ENCODE peak calls at places on chromosomes 3 and 15, in six cellular contexts. U is stomach, H is sigmoid colon, C is HepG2, N is GM12878, T is transverse colon. G is an unnamed sample.

GRCh38 chr3:19702416-19703078 is 231.5 kb downstream of the EFHB start:
- DNase-seq in H (no peak), U (no peak), N (no peak), C (no peak), T (no peak), G (no peak)

GRCh38 chr3:134344560-134344959 is 29.7 kb downstream of the AMOTL2 start:
- DNase-seq in N (no peak), C (no peak), U (no peak), T (no peak), H (no peak), G (no peak)

GRCh38 chr3:171895890-171896289 is 52.7 kb downstream of the TMEM212 start:
- DNase-seq in C (no peak), H (no peak), N (no peak), U (no peak), T (no peak), G (no peak)

GRCh38 chr15:45943255-45943654 is 308.4 kb downstream of the SQOR start:
- DNase-seq in N (no peak), H (no peak), T (no peak), U (no peak), C (peak), G (no peak)

GRCh38 chr15:22845289-22845900 is 6.9 kb downstream of the NIPA2 start:
- DNase-seq in T (no peak), N (no peak), U (no peak), C (peak), H (no peak), G (no peak)

GRCh38 chr3:10460951-10461563 is 44.3 kb downstream of the ATP2B2 start:
- DNase-seq in H (no peak), N (no peak), C (no peak), T (no peak), U (no peak), G (no peak)

GRCh38 chr15:89379423-89379735 is 44.8 kb upstream of the POLG start:
- DNase-seq in C (no peak), H (no peak), N (no peak), T (no peak), U (no peak), G (no peak)

GRCh38 chr3:13557926-13558325 is 9.0 kb downstream of the FBLN2 start:
- DNase-seq in H (no peak), N (no peak), U (no peak), T (no peak), C (no peak), G (no peak)

GRCh38 chr3:171526869-171527268 is 66.7 kb upstream of the TNIK start:
- DNase-seq in H (no peak), U (no peak), T (no peak), C (peak), N (no peak), G (no peak)

GRCh38 chr3:187678869-187679268 is 8.7 kb upstream of the SST start:
- DNase-seq in U (peak), C (peak), T (peak), N (no peak), H (no peak), G (peak)

GRCh38 chr15:79310612-79310984 is 314 bp upstream of the TMED3 start:
- DNase-seq in N (no peak), H (no peak), T (no peak), U (no peak), C (peak), G (peak)

GRCh38 chr15:90814193-90814811 is 54.1 kb upstream of the FURIN start:
- DNase-seq in U (peak), H (no peak), T (no peak), N (no peak), C (no peak), G (no peak)

GRCh38 chr3:153547984-153548383 is 386.0 kb downstream of the RAP2B start:
- DNase-seq in T (no peak), N (no peak), U (no peak), H (no peak), C (no peak), G (no peak)

GRCh38 chr3:110123929-110124328 is 786.6 kb upstream of the DPPA4 start:
- DNase-seq in C (no peak), T (no peak), U (no peak), N (no peak), H (no peak), G (no peak)

GRCh38 chr3:149575213-149575961 is 82.4 kb downstream of the WWTR1 start:
- DNase-seq in U (no peak), N (no peak), C (peak), H (peak), T (no peak), G (no peak)
- TF ChIP-seq POLR2AphosphoS5 in U (peak), N (no peak), C (no peak), H (no peak), T (no peak), G (peak)

GRCh38 chr3:2247249-2247648 is 148.6 kb downstream of the CNTN4 start:
- DNase-seq in N (no peak), T (no peak), U (no peak), C (no peak), H (no peak), G (no peak)
- TF ChIP-seq EP300 in N (no peak), T (no peak), U (no peak), C (no peak), H (no peak), G (no peak)

GRCh38 chr3:185760550-185760949 is 64.3 kb downstream of the IGF2BP2 start:
- DNase-seq in U (no peak), N (no peak), C (no peak), T (no peak), H (no peak), G (no peak)
- H3K27ac ChIP-seq in U (no peak), N (no peak), C (no peak), T (peak), H (no peak), G (no peak)

GRCh38 chr15:71237456-71238188 is 122.4 kb downstream of the THSD4 start:
- DNase-seq in H (no peak), T (peak), U (peak), C (peak), N (no peak), G (no peak)
- TF ChIP-seq POLR2AphosphoS5 in H (no peak), T (no peak), U (no peak), C (no peak), N (no peak), G (no peak)

GRCh38 chr3:8103954-8104353 is 397.7 kb upstream of the LMCD1 start:
- DNase-seq in H (no peak), U (no peak), T (no peak), C (no peak), N (no peak), G (no peak)
- TF ChIP-seq EP300 in H (no peak), U (no peak), T (no peak), C (no peak), N (peak), G (no peak)

GRCh38 chr3:49650651-49651050 is 23.5 kb upstream of the APEH start:
- DNase-seq in H (no peak), T (no peak), C (no peak), U (no peak), N (no peak), G (no peak)

GRCh38 chr3:49647741-49648140 is 26.4 kb upstream of the APEH start:
- DNase-seq in C (no peak), H (no peak), T (no peak), N (no peak), U (no peak), G (no peak)

GRCh38 chr3:49648354-49649057 is 25.6 kb upstream of the APEH start:
- DNase-seq in U (no peak), H (no peak), T (no peak), N (no peak), C (no peak), G (no peak)

GRCh38 chr3:49650177-49650576 is 24.0 kb upstream of the APEH start:
- DNase-seq in T (no peak), U (no peak), H (no peak), C (no peak), N (no peak), G (no peak)

DNA sequence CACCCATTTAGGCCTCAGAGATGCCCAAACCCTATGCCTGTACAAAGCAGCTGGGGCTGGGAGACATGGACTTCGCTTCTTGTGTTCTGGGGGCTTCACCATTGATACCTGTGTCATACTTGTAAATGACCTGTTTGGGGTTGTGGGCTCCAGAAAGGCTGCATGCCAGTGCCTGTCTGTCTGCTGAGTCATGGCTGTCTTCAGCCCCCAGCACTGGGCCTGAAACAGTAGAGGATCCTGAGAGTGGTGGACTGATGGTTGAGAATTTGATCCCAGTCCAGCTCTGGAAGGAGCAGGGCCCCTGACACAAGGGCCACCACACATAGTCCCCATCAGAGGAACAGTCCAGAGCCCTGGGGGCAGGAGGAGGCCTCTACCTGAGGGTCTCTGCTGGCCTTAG is 24.6 kb upstream of the APEH start:
- DNase-seq in N (no peak), U (no peak), C (peak), T (no peak), H (no peak), G (no peak)
- H3K27ac ChIP-seq in N (no peak), U (no peak), C (peak), T (no peak), H (no peak), G (no peak)

DNA sequence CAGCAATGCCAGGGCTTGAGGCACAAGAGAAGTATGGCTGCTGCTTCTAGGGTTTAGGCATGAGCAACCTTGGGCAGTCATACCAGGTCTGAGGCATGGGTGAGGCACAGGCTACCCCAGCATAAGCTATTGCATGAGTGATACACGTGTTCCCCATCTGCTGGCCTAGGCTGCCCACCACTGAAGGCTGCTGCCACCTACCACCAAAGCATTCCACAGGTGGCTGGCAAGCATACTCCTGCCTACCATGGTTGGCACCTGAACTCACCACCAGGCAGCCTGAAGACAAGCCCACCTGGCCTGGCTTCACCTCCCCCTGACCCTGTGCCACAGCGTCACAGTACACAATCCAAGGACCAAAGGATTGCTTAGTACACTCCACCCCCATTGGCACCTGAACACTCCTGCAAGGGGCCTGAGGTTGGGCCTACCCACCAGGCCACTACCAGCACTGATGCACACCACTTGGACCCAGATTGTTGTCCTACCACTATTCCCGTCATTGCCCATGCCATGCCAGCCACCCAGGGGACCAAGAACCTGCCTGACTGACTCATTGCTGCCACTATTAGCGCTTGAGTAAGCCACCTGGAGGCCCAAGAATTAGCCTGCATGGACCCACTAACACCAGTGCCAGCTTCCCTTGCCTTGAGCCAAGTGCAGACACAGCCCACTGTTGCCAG is 115.7 kb downstream of the STT3B start:
- DNase-seq in H (no peak), T (no peak), C (no peak), U (no peak), N (no peak), G (no peak)
- TF ChIP-seq POLR2AphosphoS5 in H (no peak), T (no peak), C (no peak), U (no peak), N (peak), G (no peak)

GRCh38 chr3:73407572-73407971 is 217.2 kb downstream of the PDZRN3 start:
- DNase-seq in N (no peak), U (no peak), T (no peak), C (no peak), H (no peak), G (no peak)

GRCh38 chr3:73409405-73409804 is 215.3 kb downstream of the PDZRN3 start:
- DNase-seq in T (no peak), H (no peak), N (no peak), U (no peak), C (no peak), G (no peak)

GRCh38 chr3:73411545-73411944 is 213.2 kb downstream of the PDZRN3 start:
- DNase-seq in H (no peak), N (no peak), T (no peak), U (no peak), C (no peak), G (no peak)

GRCh38 chr3:73405853-73406252 is 218.9 kb downstream of the PDZRN3 start:
- DNase-seq in C (no peak), N (no peak), U (no peak), T (no peak), H (no peak), G (no peak)

GRCh38 chr3:73408597-73408996 is 216.1 kb downstream of the PDZRN3 start:
- DNase-seq in N (no peak), H (no peak), C (no peak), U (no peak), T (no peak), G (no peak)
- TF ChIP-seq EP300 in N (no peak), H (no peak), C (no peak), U (no peak), T (no peak), G (no peak)